ENCODE peak calls at places on chromosome 4, in nine cellular contexts. Q is NCI-H774; C is CD4-positive, alpha-beta memory T cell; O is HFF-Myc; S is stimulated activated CD4-positive, alpha-beta T cell treated with anti-CD3 and anti-CD28 coated beads, Interleukin-1b, Interleukin-23, amount 100 ng/mL, for 24 hours; L is IMR-90; U is H9; Y is ELR; I is activated naive CD4-positive, alpha-beta T cell treated with anti-CD3 and anti-CD28 coated beads, Interleukin-2, amount 10 ng/mL, durations not matched to agents 7 days and 5 days. Z is an unnamed sample.

GRCh38 chr4:33091961-33092360 is 2371.8 kb downstream of the PCDH7 start:
- DNase-seq in Q (no peak), C (no peak), O (no peak), S (no peak), L (no peak), U (no peak), Y (peak), I (no peak), Z (no peak)

GRCh38 chr4:99885063-99885664 is 9.1 kb downstream of the LAMTOR3 start:
- DNase-seq in Q (no peak), C (peak), O (peak), S (no peak), L (peak), U (no peak), Y (peak), I (peak), Z (peak)

GRCh38 chr4:168514249-168514852 is 17.5 kb downstream of the PALLD start:
- DNase-seq in Q (no peak), C (peak), O (peak), S (no peak), L (peak), U (no peak), Y (peak), I (no peak), Z (peak)

GRCh38 chr4:141425124-141425523 is 204.4 kb downstream of the ZNF330 start:
- DNase-seq in Q (no peak), C (no peak), O (no peak), S (no peak), L (peak), U (no peak), Y (peak), I (no peak), Z (no peak)

GRCh38 chr4:109912706-109913621 is at the start of gene EGF:
- DNase-seq in Q (no peak), C (no peak), O (peak), S (no peak), L (peak), U (no peak), Y (peak), I (no peak), Z (peak)

GRCh38 chr4:104490096-104490769 is 4.5 kb downstream of the CXXC4 start:
- DNase-seq in Q (no peak), C (no peak), O (no peak), S (no peak), L (no peak), U (peak), Y (no peak), I (no peak), Z (no peak)

GRCh38 chr4:159283697-159284492 is 181.0 kb downstream of the RAPGEF2 start:
- DNase-seq in Q (no peak), C (no peak), O (peak), S (no peak), L (peak), U (no peak), Y (peak), I (no peak), Z (no peak)

GRCh38 chr4:94635172-94635571 is 122.6 kb upstream of the BMPR1B start:
- DNase-seq in Q (no peak), C (no peak), O (no peak), S (no peak), L (peak), U (no peak), Y (peak), I (no peak), Z (no peak)

GRCh38 chr4:1879491-1879890 is 8.3 kb downstream of the NSD2 start:
- DNase-seq in Q (no peak), C (no peak), O (no peak), S (no peak), L (peak), U (no peak), Y (no peak), I (no peak), Z (no peak)

GRCh38 chr4:73080789-73081188 is 11.3 kb upstream of the COX18 start:
- DNase-seq in Q (no peak), C (no peak), O (no peak), S (no peak), L (no peak), U (no peak), Y (no peak), I (no peak), Z (no peak)

GRCh38 chr4:7186516-7187296 is 5.6 kb upstream of the SORCS2 start:
- DNase-seq in Q (no peak), C (no peak), O (no peak), S (no peak), L (no peak), U (peak), Y (no peak), I (no peak), Z (no peak)

GRCh38 chr4:15414601-15415091 is 13.2 kb upstream of the C1QTNF7 start:
- DNase-seq in Q (no peak), C (no peak), O (no peak), S (no peak), L (peak), U (no peak), Y (no peak), I (no peak), Z (no peak)

GRCh38 chr4:13944095-13944501 is 316.6 kb upstream of the BOD1L1 start:
- DNase-seq in Q (no peak), C (no peak), O (no peak), S (no peak), L (no peak), U (no peak), Y (no peak), I (no peak), Z (no peak)

GRCh38 chr4:47075241-47075640 is 43.9 kb downstream of the GABRB1 start:
- DNase-seq in Q (no peak), C (no peak), O (no peak), S (no peak), L (peak), U (no peak), Y (peak), I (no peak), Z (no peak)

GRCh38 chr4:38387348-38387747 is 276.7 kb upstream of the KLF3 start:
- DNase-seq in Q (no peak), C (no peak), O (no peak), S (no peak), L (peak), U (no peak), Y (no peak), I (no peak), Z (no peak)